ENCODE peak calls at places on chromosome 22, in eight cellular contexts. L is Right ventricle myocardium superior; H is CD4-positive, CD25-positive, alpha-beta regulatory T cell; I is iPS-NIHi11; Z is epithelial cell of esophagus; Y is amygdala; R is fibroblast of lung; V is type B pancreatic cell. S is an unnamed sample.

GRCh38 chr22:27825174-27825573 is 23.6 kb upstream of the MN1 start:
- DNase-seq in L (no peak), H (no peak), I (no peak), Z (no peak), Y (no peak), R (no peak), V (no peak), S (no peak)

GRCh38 chr22:45235101-45235777 is 5.5 kb downstream of the KIAA0930 start:
- DNase-seq in L (peak; percentile 57), H (no peak), I (no peak), Z (no peak), Y (peak; percentile 26), R (no peak), V (no peak), S (no peak)

GRCh38 chr22:37324340-37325023 is 42.2 kb downstream of the CYTH4 start:
- DNase-seq in L (no peak), H (no peak), I (peak; percentile 64), Z (no peak), Y (no peak), R (no peak), V (no peak), S (no peak)

GRCh38 chr22:27751277-27752070 is 50.1 kb downstream of the MN1 start:
- DNase-seq in L (no peak), H (no peak), I (no peak), Z (no peak), Y (no peak), R (no peak), V (no peak), S (no peak)

GRCh38 chr22:37638351-37639069 is 959 bp upstream of the SH3BP1 start:
- DNase-seq in L (no peak), H (no peak), I (no peak), Z (peak; percentile 39), Y (no peak), R (no peak), V (no peak), S (no peak)

GRCh38 chr22:33142282-33142681 is 84.1 kb upstream of the SYN3 start:
- DNase-seq in L (no peak), H (no peak), I (no peak), Z (no peak), Y (no peak), R (no peak), V (no peak), S (no peak)

GRCh38 chr22:39254789-39255298 is 10.1 kb upstream of the PDGFB start:
- DNase-seq in L (no peak), H (no peak), I (peak; percentile 42), Z (peak; percentile 64), Y (no peak), R (peak; percentile 68), V (no peak), S (no peak)

GRCh38 chr22:40890881-40891280 is 29.0 kb upstream of the DNAJB7 start:
- DNase-seq in L (no peak), H (no peak), I (no peak), Z (peak; percentile 18), Y (no peak), R (peak; percentile 2), V (no peak), S (no peak)

GRCh38 chr22:47292546-47293320 is 530.3 kb downstream of the TBC1D22A start:
- DNase-seq in L (peak; percentile 16), H (no peak), I (no peak), Z (no peak), Y (no peak), R (no peak), V (peak; percentile 56), S (no peak)

GRCh38 chr22:49184736-49185135 is 642.9 kb downstream of the BRD1 start:
- DNase-seq in L (no peak), H (no peak), I (no peak), Z (no peak), Y (no peak), R (no peak), V (no peak), S (no peak)

GRCh38 chr22:47045691-47046410 is 283.4 kb downstream of the TBC1D22A start:
- DNase-seq in L (peak; percentile 24), H (no peak), I (no peak), Z (no peak), Y (no peak), R (no peak), V (no peak), S (no peak)

GRCh38 chr22:19224557-19224956 is 46.0 kb upstream of the SLC25A1 start:
- DNase-seq in L (no peak), H (no peak), I (no peak), Z (no peak), Y (no peak), R (no peak), V (no peak), S (no peak)

GRCh38 chr22:24728790-24729637 is 45.5 kb downstream of the PIWIL3 start:
- DNase-seq in L (peak; percentile 71), H (no peak), I (no peak), Z (no peak), Y (peak; percentile 11), R (peak; percentile 52), V (no peak), S (no peak)

GRCh38 chr22:26589845-26590524 is at the start of gene TPST2:
- DNase-seq in L (peak; percentile 87), H (peak; percentile 75), I (peak; percentile 94), Z (peak; percentile 80), Y (peak; percentile 44), R (peak; percentile 65), V (peak; percentile 85), S (peak; percentile 94)

GRCh38 chr22:43862074-43862881 is at the start of gene SULT4A1:
- DNase-seq in L (no peak), H (no peak), I (peak; percentile 94), Z (peak; percentile 30), Y (no peak), R (peak; percentile 36), V (no peak), S (no peak)